ENCODE peak calls at places on chromosomes 1 and 21, in four cellular contexts. A, G, D and H are unnamed samples.

GRCh38 chr1:204556458-204557052 is 40.3 kb downstream of the MDM4 start:
- DNase-seq in A (no peak), G (no peak), D (no peak), H (no peak)

GRCh38 chr1:178126790-178127189 is 32.9 kb downstream of the RASAL2 start:
- DNase-seq in A (peak; percentile 99), G (peak; percentile 98), D (no peak), H (no peak)

GRCh38 chr1:97630968-97631367 is 289.9 kb downstream of the DPYD start:
- DNase-seq in A (no peak), G (peak; percentile 43), D (no peak), H (no peak)

GRCh38 chr1:44655609-44656008 is 18.7 kb downstream of the TMEM53 start:
- DNase-seq in A (no peak), G (no peak), D (no peak), H (no peak)

GRCh38 chr1:2927393-2927792 is 93.9 kb upstream of the ACTRT2 start:
- DNase-seq in A (no peak), G (no peak), D (no peak), H (no peak)

GRCh38 chr1:222347627-222348026 is 200.3 kb downstream of the HHIPL2 start:
- DNase-seq in A (no peak), G (no peak), D (no peak), H (no peak)

GRCh38 chr21:30818837-30819236 is 5.8 kb upstream of the KRTAP8-1 start:
- DNase-seq in A (no peak), G (no peak), D (no peak), H (no peak)

GRCh38 chr1:18705811-18706210 is 75.2 kb downstream of the PAX7 start:
- DNase-seq in A (no peak), G (no peak), D (no peak), H (no peak)

GRCh38 chr1:92944901-92945747 is 16.1 kb downstream of the DIPK1A start:
- DNase-seq in A (no peak), G (no peak), D (no peak), H (no peak)

GRCh38 chr21:42111811-42112210 is 40.7 kb downstream of the UMODL1 start:
- DNase-seq in A (no peak), G (no peak), D (no peak), H (no peak)

GRCh38 chr1:201019321-201019977 is 4.1 kb downstream of the KIF21B start:
- DNase-seq in A (peak; percentile 77), G (peak; percentile 42), D (no peak), H (no peak)

GRCh38 chr1:214123061-214123784 is 135.4 kb downstream of the PROX1 start:
- DNase-seq in A (peak; percentile 84), G (peak; percentile 64), D (no peak), H (no peak)

GRCh38 chr1:11174271-11174942 is 14.7 kb upstream of the ANGPTL7 start:
- DNase-seq in A (no peak), G (no peak), D (no peak), H (no peak)

GRCh38 chr1:168266644-168267186 is 14.0 kb upstream of the TBX19 start:
- DNase-seq in A (peak; percentile 14), G (peak; percentile 38), D (no peak), H (no peak)

GRCh38 chr1:2044510-2045319 is 5.5 kb upstream of the PRKCZ start:
- DNase-seq in A (peak; percentile 12), G (peak; percentile 18), D (peak; percentile 61), H (peak; percentile 80)

GRCh38 chr1:6280761-6281451 is 20.0 kb upstream of the GPR153 start:
- DNase-seq in A (no peak), G (no peak), D (no peak), H (no peak)

GRCh38 chr1:109777436-109777835 is 13.7 kb upstream of the EPS8L3 start:
- DNase-seq in A (no peak), G (no peak), D (no peak), H (peak; percentile 62)